ENCODE peak calls at places on chromosomes 16 and 17, in four cellular contexts. One of them, this sample, is unnamed. For H3K36me3, the result is how much of the 10 kb centered on the place peaks cover.

GRCh38 chr17:42472709-42473521 is 14.2 kb downstream of the ATP6V0A1 start:
- DNase-seq in lung: peak
- DNase-seq in breast epithelium: no peak
- DNase-seq in adrenal gland: no peak
- DNase-seq in this sample: no peak

GRCh38 chr17:67594115-67594878 is 123.4 kb upstream of the NOL11 start:
- DNase-seq in lung: no peak
- DNase-seq in adrenal gland: no peak
- DNase-seq in breast epithelium: no peak
- DNase-seq in this sample: no peak

GRCh38 chr17:57115916-57116315 is 30.9 kb downstream of the AKAP1 start:
- DNase-seq in breast epithelium: no peak
- DNase-seq in lung: no peak
- DNase-seq in adrenal gland: no peak
- DNase-seq in this sample: no peak

GRCh38 chr17:40551874-40552768 is 13.2 kb downstream of the CCR7 start:
- DNase-seq in adrenal gland: peak
- DNase-seq in breast epithelium: no peak
- DNase-seq in lung: peak
- DNase-seq in this sample: no peak

GRCh38 chr17:37490022-37490587 is 414 bp downstream of the DUSP14 start:
- DNase-seq in breast epithelium: peak
- DNase-seq in lung: peak
- DNase-seq in adrenal gland: peak
- DNase-seq in this sample: no peak

GRCh38 chr16:2786061-2786825 is 1.1 kb downstream of the PRSS33 start:
- DNase-seq in adrenal gland: no peak
- DNase-seq in breast epithelium: no peak
- DNase-seq in lung: no peak
- DNase-seq in this sample: no peak

GRCh38 chr16:27430512-27430911 is 28.5 kb downstream of the IL21R start:
- DNase-seq in breast epithelium: no peak
- DNase-seq in adrenal gland: no peak
- DNase-seq in lung: no peak
- DNase-seq in this sample: no peak

GRCh38 chr17:64291268-64291851 is 28.3 kb upstream of the TEX2 start:
- DNase-seq in breast epithelium: no peak
- DNase-seq in lung: no peak
- DNase-seq in adrenal gland: no peak
- DNase-seq in this sample: no peak

GRCh38 chr17:50274142-50274944 is at the start of gene TMEM92:
- DNase-seq in lung: peak
- DNase-seq in breast epithelium: no peak
- DNase-seq in adrenal gland: no peak
- DNase-seq in this sample: no peak

GRCh38 chr17:65688307-65688706 is 126.9 kb upstream of the AXIN2 start:
- DNase-seq in breast epithelium: no peak
- DNase-seq in adrenal gland: no peak
- DNase-seq in lung: no peak
- DNase-seq in this sample: no peak

GRCh38 chr17:80593171-80593570 is 48.5 kb downstream of the RPTOR start:
- DNase-seq in adrenal gland: no peak
- DNase-seq in lung: no peak
- DNase-seq in breast epithelium: no peak
- DNase-seq in this sample: no peak

GRCh38 chr17:74604200-74604599 is 12.1 kb upstream of the CD300LD start:
- DNase-seq in breast epithelium: no peak
- DNase-seq in lung: no peak
- DNase-seq in adrenal gland: no peak
- DNase-seq in this sample: no peak

GRCh38 chr17:58692239-58693055 is at the start of gene RAD51C:
- DNase-seq in breast epithelium: peak
- DNase-seq in lung: peak
- DNase-seq in adrenal gland: peak
- DNase-seq in this sample: peak

DNA sequence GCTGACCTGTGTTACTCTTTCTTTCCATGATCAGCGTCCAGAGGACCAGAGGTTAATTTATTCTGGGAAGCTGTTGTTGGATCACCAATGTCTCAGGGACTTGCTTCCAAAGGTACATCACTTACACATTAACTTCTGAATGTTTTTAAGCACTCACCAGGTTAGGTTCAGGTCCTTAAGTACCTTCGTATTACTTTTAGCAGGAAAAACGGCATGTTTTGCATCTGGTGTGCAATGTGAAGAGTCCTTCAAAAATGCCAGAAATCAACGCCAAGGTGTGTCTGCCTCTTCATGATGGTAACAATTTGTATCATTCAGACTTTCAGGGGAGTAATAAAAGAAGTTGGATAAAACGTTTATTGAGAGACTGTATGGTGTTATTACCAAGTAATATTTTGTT is 3.3 kb downstream of the HERPUD1 start:
- DNase-seq in lung: no peak
- DNase-seq in breast epithelium: no peak
- DNase-seq in adrenal gland: no peak
- DNase-seq in this sample: no peak
- H3K36me3 ChIP-seq in lung: under half
- H3K36me3 ChIP-seq in breast epithelium: under half
- H3K36me3 ChIP-seq in adrenal gland: under half
- H3K36me3 ChIP-seq in this sample: under half

DNA sequence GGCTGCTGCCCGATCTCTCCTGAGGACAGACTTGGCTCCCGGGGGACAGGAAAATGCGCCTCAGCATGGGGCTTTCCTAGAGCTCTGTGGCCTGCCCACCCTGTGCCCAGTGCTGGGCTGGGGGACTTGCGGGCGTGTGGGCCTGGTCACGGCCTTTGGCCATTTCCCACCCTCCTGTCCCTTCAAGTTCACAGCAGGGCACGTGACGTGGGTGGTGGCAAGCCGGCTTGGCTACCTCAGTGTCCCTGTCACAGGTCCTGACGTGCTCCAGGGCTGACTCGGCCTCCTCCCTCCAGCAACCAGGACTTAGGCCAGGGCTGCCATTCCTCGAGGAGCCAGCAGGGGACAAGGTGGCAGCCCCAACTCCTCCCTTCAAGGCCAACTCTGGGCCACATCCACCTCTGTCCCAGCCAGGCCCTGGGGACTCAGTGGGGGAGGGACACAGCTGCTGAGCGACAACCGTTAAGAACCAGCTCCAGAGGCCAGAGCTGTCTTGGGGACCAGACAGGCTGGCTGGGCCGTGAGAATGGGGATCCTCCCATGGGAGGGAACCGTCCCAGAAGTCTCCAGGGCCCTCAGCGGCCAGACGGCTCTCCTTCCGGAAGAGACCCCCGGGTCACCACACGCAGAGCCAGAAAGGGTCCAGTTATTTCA is 981 bp upstream of the UNC13D start:
- DNase-seq in breast epithelium: peak
- DNase-seq in lung: peak
- DNase-seq in adrenal gland: peak
- DNase-seq in this sample: no peak
- H3K4me3 ChIP-seq in breast epithelium: peak
- H3K4me3 ChIP-seq in lung: no peak
- H3K4me3 ChIP-seq in adrenal gland: no peak
- H3K4me3 ChIP-seq in this sample: peak

GRCh38 chr17:77375108-77375507 is 234.3 kb downstream of the SEC14L1 start:
- DNase-seq in breast epithelium: no peak
- DNase-seq in lung: peak
- DNase-seq in adrenal gland: no peak
- DNase-seq in this sample: no peak
- H3K36me3 ChIP-seq in breast epithelium: under half
- H3K36me3 ChIP-seq in lung: under half
- H3K36me3 ChIP-seq in adrenal gland: under half
- H3K36me3 ChIP-seq in this sample: under half

GRCh38 chr16:56637814-56638750 is at the start of gene MT1A:
- DNase-seq in lung: peak
- DNase-seq in adrenal gland: peak
- DNase-seq in breast epithelium: peak
- DNase-seq in this sample: no peak
- H3K4me3 ChIP-seq in lung: peak
- H3K4me3 ChIP-seq in adrenal gland: no peak
- H3K4me3 ChIP-seq in breast epithelium: peak
- H3K4me3 ChIP-seq in this sample: peak

GRCh38 chr17:73224663-73225305 is 31.9 kb downstream of the COG1 start:
- DNase-seq in lung: no peak
- DNase-seq in breast epithelium: no peak
- DNase-seq in adrenal gland: no peak
- DNase-seq in this sample: no peak
- H3K36me3 ChIP-seq in lung: under half
- H3K36me3 ChIP-seq in breast epithelium: under half
- H3K36me3 ChIP-seq in adrenal gland: under half
- H3K36me3 ChIP-seq in this sample: under half

GRCh38 chr17:45753645-45754225 is 30.4 kb upstream of the CRHR1 start:
- DNase-seq in adrenal gland: no peak
- DNase-seq in breast epithelium: no peak
- DNase-seq in lung: no peak
- DNase-seq in this sample: no peak
- H3K4me3 ChIP-seq in adrenal gland: no peak
- H3K4me3 ChIP-seq in breast epithelium: no peak
- H3K4me3 ChIP-seq in lung: no peak
- H3K4me3 ChIP-seq in this sample: no peak

GRCh38 chr16:88651989-88652762 is 1.3 kb upstream of the CYBA start:
- DNase-seq in adrenal gland: no peak
- DNase-seq in lung: no peak
- DNase-seq in breast epithelium: no peak
- DNase-seq in this sample: no peak

GRCh38 chr16:88652763-88653065 is 1.9 kb upstream of the CYBA start:
- DNase-seq in lung: no peak
- DNase-seq in breast epithelium: no peak
- DNase-seq in adrenal gland: no peak
- DNase-seq in this sample: no peak

GRCh38 chr16:88649924-88650748 is 717 bp downstream of the CYBA start:
- DNase-seq in lung: no peak
- DNase-seq in adrenal gland: no peak
- DNase-seq in breast epithelium: no peak
- DNase-seq in this sample: no peak

GRCh38 chr16:88650749-88651275 is at the start of gene CYBA:
- DNase-seq in lung: peak
- DNase-seq in adrenal gland: peak
- DNase-seq in breast epithelium: no peak
- DNase-seq in this sample: no peak

GRCh38 chr16:88651276-88651988 is 579 bp upstream of the CYBA start:
- DNase-seq in breast epithelium: no peak
- DNase-seq in lung: peak
- DNase-seq in adrenal gland: peak
- DNase-seq in this sample: peak
- H3K36me3 ChIP-seq in breast epithelium: under half
- H3K36me3 ChIP-seq in lung: under half
- H3K36me3 ChIP-seq in adrenal gland: under half
- H3K36me3 ChIP-seq in this sample: under half

GRCh38 chr17:1137465-1137894 is 42.3 kb downstream of the ABR start:
- DNase-seq in breast epithelium: no peak
- DNase-seq in adrenal gland: no peak
- DNase-seq in lung: no peak
- DNase-seq in this sample: no peak
- H3K4me3 ChIP-seq in breast epithelium: no peak
- H3K4me3 ChIP-seq in adrenal gland: no peak
- H3K4me3 ChIP-seq in lung: no peak
- H3K4me3 ChIP-seq in this sample: no peak

DNA sequence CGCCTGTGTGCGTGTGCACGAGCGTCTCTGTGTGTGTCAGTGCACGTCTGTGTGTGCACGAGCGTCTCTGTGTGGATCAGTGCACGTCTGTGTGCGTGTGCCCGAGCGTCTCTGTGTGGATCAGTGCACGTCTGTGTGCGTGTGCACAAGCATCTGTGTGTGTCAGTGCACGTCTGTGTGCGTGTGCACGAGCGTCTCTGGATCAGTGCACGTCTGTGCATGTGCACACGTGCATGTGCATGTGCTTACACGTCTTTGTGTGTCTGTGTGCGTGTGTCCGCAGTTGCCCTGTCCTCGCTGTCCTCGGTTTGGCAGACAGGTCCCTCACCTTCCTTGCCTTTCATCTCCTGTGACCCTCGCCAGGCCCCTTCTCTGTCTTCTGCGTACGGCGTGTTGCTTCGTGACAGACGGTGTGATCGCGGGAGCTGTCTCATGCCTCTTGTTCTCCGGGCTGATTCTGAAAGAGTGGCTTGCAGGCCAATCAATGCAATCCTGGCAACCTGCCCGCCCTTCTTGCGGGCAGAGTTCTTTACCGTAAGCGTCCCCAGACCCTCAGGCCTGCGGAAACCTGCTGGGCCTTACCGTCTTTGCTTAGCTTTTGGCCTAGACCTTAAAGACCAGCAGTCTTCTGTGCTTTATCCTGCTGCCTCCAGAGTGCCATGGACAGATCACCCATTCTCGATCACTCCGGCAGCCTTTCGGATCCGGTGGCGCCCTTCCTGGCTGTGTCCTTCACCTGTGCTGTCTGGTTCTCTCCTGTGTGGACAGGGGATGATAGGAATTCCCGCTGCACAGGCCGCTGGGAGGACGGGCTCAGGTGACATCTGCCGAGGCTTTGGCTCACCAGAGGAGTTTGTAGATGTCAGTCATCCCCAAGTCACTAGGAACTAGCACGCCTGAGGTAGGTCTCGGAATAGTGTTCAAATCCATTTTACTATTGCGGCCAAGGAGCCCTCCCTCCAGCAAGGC is 18.5 kb downstream of the MLYCD start:
- DNase-seq in lung: no peak
- DNase-seq in breast epithelium: no peak
- DNase-seq in adrenal gland: no peak
- DNase-seq in this sample: no peak
- H3K36me3 ChIP-seq in lung: under half
- H3K36me3 ChIP-seq in breast epithelium: under half
- H3K36me3 ChIP-seq in adrenal gland: under half
- H3K36me3 ChIP-seq in this sample: under half

DNA sequence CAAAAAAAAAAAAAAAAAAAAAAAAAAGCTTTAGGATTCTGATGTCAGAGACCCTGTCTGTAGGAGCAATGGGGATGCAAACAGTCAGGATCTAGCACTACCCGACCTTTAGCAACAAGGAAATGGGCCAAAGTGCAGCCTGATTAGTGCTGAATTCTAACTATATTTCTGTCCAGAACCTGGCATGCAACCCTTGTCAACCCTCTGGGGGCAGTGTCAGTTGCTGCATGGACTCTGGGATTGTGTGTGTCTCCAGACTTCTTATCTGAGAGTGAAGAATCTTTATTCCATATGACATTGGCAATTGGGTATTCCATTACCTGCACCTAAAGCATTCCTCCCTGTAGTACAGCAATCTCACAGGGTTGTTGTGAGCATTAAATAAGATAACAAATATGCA is 120.3 kb upstream of the CRHR1 start:
- DNase-seq in adrenal gland: no peak
- DNase-seq in breast epithelium: no peak
- DNase-seq in lung: no peak
- DNase-seq in this sample: no peak
- H3K4me3 ChIP-seq in adrenal gland: no peak
- H3K4me3 ChIP-seq in breast epithelium: no peak
- H3K4me3 ChIP-seq in lung: no peak
- H3K4me3 ChIP-seq in this sample: no peak

This sample was measured in esophagus squamous epithelium.